ENCODE peak calls at places on chromosomes 2 and 18, in seven cellular contexts. U is T1000; N is brain microvascular endothelial cell; V is AG04450; C is activated effector memory CD4-positive, alpha-beta T cell treated with anti-CD3 and anti-CD28 coated beads, Interleukin-2, amount 50 U/mL, for 16 hours; A is C1 segment of cervical spinal cord; I is heart left ventricle. T is an unnamed sample.

GRCh38 chr2:36358317-36358659 is 2.7 kb downstream of the CRIM1 start:
- DNase-seq in U (no peak), N (no peak), V (no peak), C (no peak), A (no peak), I (no peak), T (no peak)

GRCh38 chr2:205545971-205546370 is 136.3 kb upstream of the NRP2 start:
- DNase-seq in U (no peak), N (no peak), V (no peak), C (no peak), A (no peak), I (no peak), T (no peak)

GRCh38 chr2:112679484-112679883 is 33.7 kb downstream of the SLC20A1 start:
- DNase-seq in U (no peak), N (no peak), V (no peak), C (no peak), A (peak; percentile 11), I (no peak), T (peak; percentile 38)

GRCh38 chr2:231648579-231649174 is 56.0 kb downstream of the TEX44 start:
- DNase-seq in U (peak; percentile 52), N (peak; percentile 51), V (no peak), C (peak; percentile 84), A (no peak), I (peak; percentile 70), T (no peak)

GRCh38 chr2:46232860-46233259 is 64.3 kb upstream of the EPAS1 start:
- DNase-seq in U (no peak), N (no peak), V (no peak), C (no peak), A (no peak), I (no peak), T (no peak)

GRCh38 chr2:61536723-61537581 is 1.2 kb downstream of the XPO1 start:
- DNase-seq in U (peak; percentile 47), N (peak; percentile 88), V (peak; percentile 56), C (peak; percentile 94), A (peak; percentile 85), I (peak; percentile 88), T (peak; percentile 90)

GRCh38 chr2:23653326-23653725 is 268.3 kb downstream of the KLHL29 start:
- DNase-seq in U (no peak), N (no peak), V (no peak), C (no peak), A (no peak), I (no peak), T (no peak)

GRCh38 chr18:75280427-75281280 is 70.1 kb downstream of the TSHZ1 start:
- DNase-seq in U (no peak), N (no peak), V (no peak), C (no peak), A (no peak), I (no peak), T (no peak)

GRCh38 chr2:230012242-230012884 is 56.4 kb downstream of the SLC16A14 start:
- DNase-seq in U (no peak), N (no peak), V (no peak), C (no peak), A (no peak), I (no peak), T (no peak)

GRCh38 chr18:4636957-4637356 is 181.8 kb upstream of the DLGAP1 start:
- DNase-seq in U (no peak), N (no peak), V (no peak), C (no peak), A (no peak), I (no peak), T (peak; percentile 15)

GRCh38 chr2:232588680-232589585 is 38.4 kb downstream of the EIF4E2 start:
- DNase-seq in U (peak; percentile 42), N (peak; percentile 14), V (peak; percentile 60), C (no peak), A (no peak), I (no peak), T (peak; percentile 79)

GRCh38 chr18:42611134-42611533 is 504.4 kb downstream of the RIT2 start:
- DNase-seq in U (no peak), N (no peak), V (no peak), C (no peak), A (no peak), I (no peak), T (no peak)

GRCh38 chr2:231394201-231395141 is 1.0 kb upstream of the B3GNT7 start:
- DNase-seq in U (no peak), N (no peak), V (no peak), C (no peak), A (no peak), I (no peak), T (no peak)

GRCh38 chr2:102027036-102027702 is 35.4 kb downstream of the IL1R2 start:
- DNase-seq in U (no peak), N (peak; percentile 90), V (no peak), C (no peak), A (no peak), I (no peak), T (no peak)

GRCh38 chr2:54814367-54815155 is 91.1 kb downstream of the EML6 start:
- DNase-seq in U (no peak), N (no peak), V (no peak), C (no peak), A (no peak), I (no peak), T (no peak)

GRCh38 chr18:59139291-59139614 is 431 bp upstream of the SEC11C start:
- DNase-seq in U (peak; percentile 83), N (peak; percentile 88), V (peak; percentile 44), C (peak; percentile 97), A (peak; percentile 95), I (peak; percentile 83), T (peak; percentile 95)

GRCh38 chr2:119011162-119011909 is 69.3 kb downstream of the MARCO start:
- DNase-seq in U (no peak), N (peak; percentile 12), V (no peak), C (no peak), A (no peak), I (peak; percentile 36), T (no peak)

GRCh38 chr2:24613154-24613814 is 122.2 kb downstream of the NCOA1 start:
- DNase-seq in U (no peak), N (peak; percentile 66), V (peak; percentile 27), C (peak; percentile 63), A (no peak), I (no peak), T (no peak)

GRCh38 chr2:23312996-23313606 is 71.9 kb upstream of the KLHL29 start:
- DNase-seq in U (no peak), N (peak; percentile 16), V (no peak), C (no peak), A (no peak), I (no peak), T (no peak)

GRCh38 chr2:48902521-48902920 is 147.0 kb upstream of the LHCGR start:
- DNase-seq in U (no peak), N (no peak), V (no peak), C (no peak), A (no peak), I (no peak), T (no peak)

GRCh38 chr2:225017098-225017685 is 25.1 kb downstream of the DOCK10 start:
- DNase-seq in U (no peak), N (no peak), V (no peak), C (no peak), A (no peak), I (no peak), T (no peak)